ENCODE peak calls at places on chromosomes 7 and 10, in five cellular contexts. F is lower lobe of right lung, H is AG09309, N is fibroblast of mammary gland, Z is AG10803. Q is an unnamed sample.

GRCh38 chr7:16648551-16648950 is 2.6 kb downstream of the BZW2 start:
- DNase-seq in N (no peak), H (no peak), F (no peak), Z (no peak), Q (no peak)

GRCh38 chr7:5462216-5462615 is 38.6 kb upstream of the TNRC18 start:
- DNase-seq in Z (no peak), F (no peak), H (no peak), N (no peak), Q (no peak)

GRCh38 chr7:42197391-42197790 is 39.6 kb downstream of the GLI3 start:
- DNase-seq in F (no peak), N (peak), H (peak), Z (peak), Q (no peak)

GRCh38 chr7:101160917-101161316 is 4.5 kb downstream of the VGF start:
- DNase-seq in Z (no peak), N (no peak), H (no peak), F (no peak), Q (no peak)

GRCh38 chr10:76126607-76127190 is 695.3 kb downstream of the LRMDA start:
- DNase-seq in N (no peak), F (no peak), Z (peak), H (no peak), Q (peak)

GRCh38 chr7:17530249-17530648 is 231.8 kb downstream of the AHR start:
- DNase-seq in H (peak), N (peak), Z (peak), F (no peak), Q (peak)

GRCh38 chr7:55550838-55551537 is 21.3 kb downstream of the VOPP1 start:
- DNase-seq in H (no peak), F (no peak), Z (no peak), N (no peak), Q (no peak)

GRCh38 chr10:103554488-103555320 is 61.2 kb downstream of the NEURL1 start:
- DNase-seq in Z (peak), F (peak), N (peak), H (peak), Q (peak)

GRCh38 chr10:113991091-113991860 is 52.4 kb upstream of the ADRB1 start:
- DNase-seq in H (no peak), F (no peak), N (no peak), Z (no peak), Q (no peak)

GRCh38 chr10:48455392-48456151 is 149.1 kb downstream of the MAPK8 start:
- DNase-seq in F (no peak), N (no peak), Z (no peak), H (no peak), Q (no peak)

GRCh38 chr7:12111461-12112405 is 99.4 kb upstream of the TMEM106B start:
- DNase-seq in F (peak), N (peak), Z (peak), H (no peak), Q (peak)

GRCh38 chr7:132575987-132576722 is at the start of gene PLXNA4:
- DNase-seq in N (no peak), H (no peak), F (no peak), Z (peak), Q (peak)

GRCh38 chr7:15305002-15305600 is 256.7 kb downstream of the AGMO start:
- DNase-seq in N (peak), F (no peak), Z (peak), H (no peak), Q (peak)

GRCh38 chr10:77520290-77520689 is 117.3 kb downstream of the KCNMA1 start:
- DNase-seq in Z (no peak), N (no peak), F (no peak), H (no peak), Q (no peak)

GRCh38 chr7:50607524-50608125 is 42.4 kb upstream of the DDC start:
- DNase-seq in Z (no peak), F (no peak), H (no peak), N (peak), Q (no peak)

GRCh38 chr10:686155-686931 is 3.1 kb downstream of the DIP2C start:
- DNase-seq in H (no peak), Z (no peak), N (no peak), F (no peak), Q (no peak)

GRCh38 chr10:88152720-88153119 is 289.3 kb downstream of the PTEN start:
- DNase-seq in F (no peak), Z (peak), H (peak), N (peak), Q (peak)

GRCh38 chr7:28626629-28627262 is 214.4 kb downstream of the CREB5 start:
- DNase-seq in F (no peak), H (no peak), N (peak), Z (peak), Q (peak)

GRCh38 chr7:151114151-151115090 is 28.1 kb downstream of the AGAP3 start:
- DNase-seq in F (peak), Z (no peak), H (peak), N (no peak), Q (no peak)

GRCh38 chr7:12754179-12754578 is 66.7 kb downstream of the ARL4A start:
- DNase-seq in N (peak), H (no peak), Z (peak), F (no peak), Q (peak)

GRCh38 chr10:29603516-29603915 is 31.3 kb downstream of the SVIL start:
- DNase-seq in N (no peak), Z (no peak), H (no peak), F (no peak), Q (no peak)

GRCh38 chr7:151058766-151059361 is 525 bp upstream of the SLC4A2 start:
- DNase-seq in N (peak), F (no peak), H (no peak), Z (peak), Q (peak)

GRCh38 chr10:102600816-102601215 is 43.5 kb upstream of the TRIM8 start:
- DNase-seq in N (no peak), H (no peak), Z (no peak), F (no peak), Q (no peak)

GRCh38 chr7:155560196-155560595 is 13.8 kb upstream of the CNPY1 start:
- DNase-seq in Z (no peak), F (no peak), H (no peak), N (no peak), Q (no peak)

GRCh38 chr7:43204081-43204480 is 91.6 kb downstream of the HECW1 start:
- DNase-seq in F (no peak), Z (peak), N (peak), H (peak), Q (peak)

GRCh38 chr7:42645906-42646305 is 266.0 kb downstream of the C7orf25 start:
- DNase-seq in N (peak), F (no peak), Z (peak), H (no peak), Q (peak)

GRCh38 chr7:83020171-83020570 is 142.5 kb downstream of the PCLO start:
- DNase-seq in Z (no peak), H (no peak), F (no peak), N (no peak), Q (no peak)

GRCh38 chr10:125161570-125162139 is 1.3 kb upstream of the CTBP2 start:
- DNase-seq in Z (peak), F (peak), H (no peak), N (peak), Q (peak)

DNA sequence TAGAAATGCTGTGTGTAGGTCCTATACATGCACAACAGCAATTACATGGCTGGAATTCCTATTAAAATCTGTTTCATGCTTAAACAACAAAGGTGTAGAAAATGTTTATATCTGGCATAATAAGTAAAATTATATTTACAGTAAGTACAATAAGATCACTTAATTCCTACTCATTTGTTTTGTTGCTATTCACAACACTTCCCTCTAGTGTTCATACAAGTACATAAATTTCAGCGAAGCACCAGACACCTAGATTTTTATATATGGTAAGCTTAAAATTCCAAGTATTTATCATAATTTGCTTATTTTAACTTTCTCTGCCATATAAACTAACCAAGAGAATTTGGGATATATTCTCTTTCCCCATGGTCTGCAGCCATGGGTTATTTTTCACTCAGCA is 51.8 kb upstream of the ANK3 start:
- DNase-seq in Z (peak), H (no peak), F (no peak), N (peak), Q (peak)
- TF ChIP-seq CTCF in Z (peak), H (peak), F (no peak), N (peak), Q (peak)

DNA sequence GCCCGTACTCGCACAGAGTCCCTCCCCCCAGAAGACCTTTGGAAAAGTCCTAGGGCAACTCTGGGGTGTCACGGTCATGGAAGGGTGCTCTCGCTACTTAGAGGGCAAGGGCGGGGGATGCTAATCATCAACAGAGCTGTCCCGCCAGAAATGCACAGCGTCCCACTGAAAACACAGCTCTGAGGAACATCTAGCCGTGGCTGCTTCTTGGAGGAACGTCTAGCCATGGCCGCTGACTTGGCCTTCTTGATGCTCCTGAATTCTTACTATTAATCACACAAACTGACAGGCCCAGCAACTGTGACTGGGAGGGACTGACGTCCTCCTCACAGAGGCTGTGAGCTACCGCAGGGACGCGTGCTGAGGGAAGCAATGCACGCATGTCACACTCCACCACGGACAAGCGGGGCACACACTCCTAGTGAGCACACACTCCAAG is 1.7 kb downstream of the TUBGCP2 start:
- DNase-seq in H (no peak), Z (no peak), F (no peak), N (no peak), Q (no peak)
- H3K4me3 ChIP-seq in H (no peak), Z (peak), F (no peak), N (no peak), Q (peak)

GRCh38 chr7:1441615-1442354 is 17.5 kb downstream of the MICALL2 start:
- DNase-seq in N (no peak), Z (no peak), F (no peak), H (no peak), Q (no peak)

GRCh38 chr7:1438821-1439220 is 20.4 kb downstream of the MICALL2 start:
- DNase-seq in Z (no peak), F (no peak), N (no peak), H (no peak), Q (no peak)

GRCh38 chr7:1438208-1438607 is 21.1 kb downstream of the MICALL2 start:
- DNase-seq in Z (no peak), N (no peak), F (no peak), H (no peak), Q (no peak)

GRCh38 chr7:1440620-1441019 is 18.6 kb downstream of the MICALL2 start:
- DNase-seq in Z (no peak), H (no peak), N (no peak), F (no peak), Q (no peak)

DNA sequence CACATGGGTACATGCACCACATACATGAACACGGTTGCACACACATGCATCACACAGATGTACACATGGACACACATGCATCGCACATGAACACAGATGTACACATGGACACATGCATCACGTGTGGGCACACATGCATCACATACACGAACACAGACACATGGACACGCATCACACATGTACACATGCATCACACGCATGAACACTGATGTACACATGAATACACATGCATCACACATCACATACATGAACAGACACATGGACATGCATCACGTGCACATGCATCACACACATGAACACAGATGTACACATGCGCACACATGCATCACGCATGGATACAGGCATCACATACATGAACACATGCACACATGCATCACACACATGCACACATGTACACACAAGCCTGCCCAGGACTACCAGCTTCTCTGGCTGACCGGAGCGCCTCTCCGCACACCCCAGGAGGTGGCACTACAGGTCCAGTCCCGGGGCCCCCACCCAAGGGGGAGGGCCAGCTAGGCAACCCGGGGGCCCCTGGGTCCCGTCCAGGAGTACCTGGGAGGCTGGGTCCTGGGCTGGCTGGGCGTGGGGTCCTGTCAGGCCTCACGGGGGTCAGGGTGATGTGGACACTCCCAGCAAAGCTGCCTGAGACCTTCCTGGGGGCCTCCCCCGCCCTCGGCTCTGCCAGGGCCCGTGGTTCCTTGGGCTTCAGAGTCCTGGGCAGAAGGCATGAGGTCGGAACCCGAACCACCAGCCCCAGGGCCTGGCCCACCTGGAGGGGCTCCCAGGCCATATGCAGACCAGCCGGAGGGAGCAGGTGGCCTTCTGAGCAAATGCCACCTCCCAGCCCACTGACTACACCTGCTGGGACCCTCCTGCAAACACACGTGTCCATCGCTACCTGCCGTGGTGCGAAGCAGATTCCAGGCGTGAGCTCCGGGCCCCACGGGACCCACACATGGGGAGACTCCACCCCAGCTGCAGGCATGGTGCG is 19.6 kb downstream of the MICALL2 start:
- DNase-seq in N (no peak), F (no peak), Z (no peak), H (no peak), Q (no peak)
- TF ChIP-seq CTCF in N (no peak), F (no peak), Z (no peak), H (no peak), Q (no peak)

GRCh38 chr7:31202801-31203200 is 137.7 kb downstream of the NEUROD6 start:
- DNase-seq in N (no peak), H (no peak), F (no peak), Z (no peak), Q (no peak)
- H3K4me3 ChIP-seq in N (no peak), H (no peak), F (no peak), Z (no peak), Q (no peak)

GRCh38 chr7:19017374-19017773 is 100.1 kb downstream of the TWIST1 start:
- DNase-seq in H (no peak), F (no peak), N (no peak), Z (no peak), Q (no peak)
- TF ChIP-seq CTCF in H (no peak), F (no peak), N (peak), Z (no peak), Q (peak)

GRCh38 chr10:26448292-26448691 is 10.2 kb downstream of the APBB1IP start:
- DNase-seq in F (no peak), Z (no peak), H (no peak), N (no peak), Q (no peak)
- H3K4me3 ChIP-seq in F (no peak), Z (no peak), H (no peak), N (no peak), Q (no peak)

GRCh38 chr10:128950159-128950956 is 516.7 kb upstream of the MGMT start:
- DNase-seq in F (no peak), N (no peak), H (no peak), Z (no peak), Q (no peak)

GRCh38 chr10:128956149-128956548 is 510.9 kb upstream of the MGMT start:
- DNase-seq in F (no peak), H (no peak), N (no peak), Z (no peak), Q (no peak)

DNA sequence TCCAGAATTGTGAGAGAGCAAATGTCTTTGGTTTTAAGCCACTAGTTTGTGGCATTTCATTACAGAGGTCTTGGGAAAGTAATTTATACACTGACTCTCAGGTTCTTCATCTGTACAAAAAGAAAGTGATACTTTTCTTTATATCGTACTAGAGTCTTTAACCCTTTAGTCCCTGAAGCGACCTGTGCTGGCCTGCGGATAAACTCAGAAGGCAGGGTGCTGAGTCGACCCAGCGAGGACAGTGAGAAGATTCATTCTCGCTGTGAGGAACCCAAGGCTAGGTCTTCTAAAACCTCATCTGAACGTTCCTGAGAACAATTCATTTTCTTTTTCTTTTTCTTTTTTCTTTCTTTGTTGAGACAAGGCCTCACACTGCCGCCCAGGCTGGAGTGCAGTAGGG is 514.2 kb upstream of the MGMT start:
- DNase-seq in H (no peak), Z (no peak), N (no peak), F (no peak), Q (no peak)
- TF ChIP-seq CTCF in H (no peak), Z (no peak), N (no peak), F (no peak), Q (no peak)

DNA sequence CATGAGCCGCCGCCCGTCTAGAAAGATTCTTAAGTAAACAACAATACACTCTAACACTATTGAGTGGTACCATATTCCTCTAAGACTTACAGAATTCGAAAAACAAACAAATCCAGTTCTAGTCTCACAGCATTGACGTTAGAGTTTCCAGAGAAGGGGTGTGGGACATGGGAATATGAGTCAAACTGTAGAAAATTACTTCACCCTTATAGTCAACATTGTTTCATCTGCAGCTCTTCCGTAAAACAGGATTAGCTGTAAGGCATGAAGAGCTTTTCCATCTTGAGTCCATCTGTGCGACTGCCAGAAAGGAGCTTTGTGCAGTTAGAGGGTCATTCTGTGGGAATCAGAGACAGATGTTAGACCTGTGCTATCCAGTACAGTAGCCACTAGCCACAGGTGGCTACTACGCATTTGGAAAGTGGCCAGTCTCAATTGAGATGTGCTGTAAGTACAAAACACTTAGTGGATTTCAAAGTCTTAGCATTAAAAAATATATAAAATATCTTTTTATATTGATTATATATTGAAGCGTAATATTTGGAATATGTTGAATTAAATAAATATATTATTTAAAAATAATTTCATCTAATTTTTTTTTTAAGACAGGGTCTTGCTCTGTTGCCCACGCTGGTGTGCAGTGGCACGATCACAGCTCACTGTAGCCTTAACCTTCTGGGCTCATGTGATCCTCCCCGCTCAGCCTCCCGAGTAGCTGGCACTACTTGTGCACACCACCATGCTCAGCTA is 79.8 kb upstream of the MPP7 start:
- DNase-seq in H (peak), F (no peak), Z (peak), N (peak), Q (no peak)
- H3K4me3 ChIP-seq in H (no peak), F (no peak), Z (no peak), N (no peak), Q (no peak)

GRCh38 chr7:36154255-36155212 is 1.5 kb downstream of the EEPD1 start:
- DNase-seq in F (peak), N (no peak), Z (no peak), H (no peak), Q (no peak)
- TF ChIP-seq CTCF in F (no peak), N (no peak), Z (no peak), H (no peak), Q (no peak)